ENCODE peak calls at places on chromosomes 13 and 19, in eight cellular contexts. T, L, C, V, J, O, Z and E are unnamed samples. For H3K4me1, the result is how much of the 10 kb centered on the place peaks cover.

GRCh38 chr19:13492128-13492527 is 14.2 kb downstream of the CACNA1A start:
- DNase-seq in Z (no peak), T (no peak), V (no peak), J (no peak), L (no peak), O (no peak), C (no peak), E (no peak)

GRCh38 chr13:99357149-99357596 is 50.0 kb upstream of the GPR183 start:
- DNase-seq in L (no peak), V (no peak), Z (no peak), T (no peak), C (no peak), J (no peak), O (no peak), E (no peak)

GRCh38 chr13:23477096-23477495 is 43.6 kb upstream of the SACS start:
- DNase-seq in J (no peak), C (no peak), O (no peak), T (no peak), L (no peak), Z (no peak), V (no peak), E (no peak)

GRCh38 chr19:9885077-9885552 is 50.0 kb downstream of the PIN1 start:
- DNase-seq in J (no peak), L (no peak), O (peak), V (no peak), Z (no peak), C (no peak), T (no peak), E (no peak)

GRCh38 chr19:34577531-34578101 is 96.1 kb downstream of the WTIP start:
- DNase-seq in T (no peak), O (no peak), Z (no peak), V (no peak), L (no peak), C (no peak), J (no peak), E (no peak)

GRCh38 chr19:16073988-16074387 is 2.3 kb upstream of the TPM4 start:
- DNase-seq in T (no peak), C (peak), L (no peak), O (no peak), V (peak), J (no peak), Z (no peak), E (peak)

GRCh38 chr13:100644328-100644727 is 30.3 kb downstream of the TMTC4 start:
- DNase-seq in J (no peak), L (no peak), Z (no peak), V (no peak), O (no peak), T (no peak), C (no peak), E (no peak)

GRCh38 chr19:19510432-19510831 is 4.9 kb downstream of the TSSK6 start:
- DNase-seq in V (no peak), T (no peak), L (no peak), Z (no peak), J (no peak), C (no peak), O (no peak), E (no peak)

GRCh38 chr19:56942749-56943148 is 102.2 kb upstream of the PEG3 start:
- DNase-seq in L (peak), O (peak), Z (no peak), J (no peak), C (no peak), T (no peak), V (peak), E (peak)

GRCh38 chr19:42130254-42130573 is 2.0 kb downstream of the POU2F2 start:
- DNase-seq in T (no peak), V (no peak), O (no peak), L (no peak), J (no peak), Z (no peak), C (no peak), E (no peak)

GRCh38 chr19:35346193-35347052 is 1.3 kb upstream of the FFAR1 start:
- DNase-seq in T (no peak), V (peak), O (no peak), Z (no peak), J (peak), C (no peak), L (peak), E (no peak)

GRCh38 chr13:86741762-86742285 is 929.3 kb upstream of the SLITRK5 start:
- DNase-seq in Z (no peak), L (no peak), C (no peak), V (no peak), O (no peak), J (no peak), T (no peak), E (no peak)

GRCh38 chr13:37143901-37144300 is 38.4 kb upstream of the CSNK1A1L start:
- DNase-seq in C (no peak), J (no peak), T (no peak), L (no peak), V (no peak), O (no peak), Z (no peak), E (no peak)

GRCh38 chr13:38577048-38577447 is 109.8 kb upstream of the FREM2 start:
- DNase-seq in V (no peak), O (no peak), C (no peak), T (no peak), J (no peak), L (no peak), Z (no peak), E (no peak)

GRCh38 chr13:112837371-112838037 is 131.5 kb upstream of the MCF2L start:
- DNase-seq in L (no peak), J (no peak), C (no peak), Z (no peak), O (no peak), T (no peak), V (peak), E (no peak)

GRCh38 chr13:39377699-39378098 is 225.3 kb downstream of the LHFPL6 start:
- DNase-seq in Z (no peak), J (no peak), C (no peak), V (no peak), T (no peak), L (no peak), O (no peak), E (no peak)

GRCh38 chr19:32812036-32812435 is 57.5 kb downstream of the SLC7A9 start:
- DNase-seq in C (no peak), L (no peak), O (no peak), T (no peak), J (peak), V (no peak), Z (no peak), E (no peak)

GRCh38 chr19:3554254-3555083 is 2.9 kb downstream of the MFSD12 start:
- DNase-seq in T (no peak), C (no peak), V (no peak), J (peak), L (no peak), Z (no peak), O (no peak), E (no peak)

GRCh38 chr13:23467048-23467931 is 33.8 kb upstream of the SACS start:
- DNase-seq in Z (no peak), V (no peak), T (no peak), L (no peak), O (no peak), J (no peak), C (no peak), E (no peak)

GRCh38 chr19:362683-363082 is 18.1 kb upstream of the MIER2 start:
- DNase-seq in C (no peak), O (no peak), Z (no peak), L (no peak), V (peak), J (peak), T (no peak), E (no peak)
- TF ChIP-seq POLR2A in C (no peak), O (no peak), Z (no peak), L (no peak), V (no peak), J (no peak), T (no peak), E (no peak)

GRCh38 chr19:17764348-17764747 is 13.1 kb downstream of the FCHO1 start:
- DNase-seq in V (no peak), C (no peak), L (no peak), J (no peak), Z (no peak), O (no peak), T (no peak), E (no peak)

GRCh38 chr19:17767559-17767958 is 16.3 kb downstream of the FCHO1 start:
- DNase-seq in L (no peak), O (no peak), T (no peak), J (no peak), Z (no peak), C (no peak), V (no peak), E (no peak)

GRCh38 chr19:17765069-17765618 is 13.9 kb downstream of the FCHO1 start:
- DNase-seq in Z (peak), V (peak), O (peak), C (no peak), J (peak), T (no peak), L (peak), E (peak)

GRCh38 chr19:17762505-17763229 is 11.4 kb downstream of the FCHO1 start:
- DNase-seq in C (no peak), Z (peak), T (no peak), O (peak), L (no peak), V (no peak), J (no peak), E (no peak)

DNA sequence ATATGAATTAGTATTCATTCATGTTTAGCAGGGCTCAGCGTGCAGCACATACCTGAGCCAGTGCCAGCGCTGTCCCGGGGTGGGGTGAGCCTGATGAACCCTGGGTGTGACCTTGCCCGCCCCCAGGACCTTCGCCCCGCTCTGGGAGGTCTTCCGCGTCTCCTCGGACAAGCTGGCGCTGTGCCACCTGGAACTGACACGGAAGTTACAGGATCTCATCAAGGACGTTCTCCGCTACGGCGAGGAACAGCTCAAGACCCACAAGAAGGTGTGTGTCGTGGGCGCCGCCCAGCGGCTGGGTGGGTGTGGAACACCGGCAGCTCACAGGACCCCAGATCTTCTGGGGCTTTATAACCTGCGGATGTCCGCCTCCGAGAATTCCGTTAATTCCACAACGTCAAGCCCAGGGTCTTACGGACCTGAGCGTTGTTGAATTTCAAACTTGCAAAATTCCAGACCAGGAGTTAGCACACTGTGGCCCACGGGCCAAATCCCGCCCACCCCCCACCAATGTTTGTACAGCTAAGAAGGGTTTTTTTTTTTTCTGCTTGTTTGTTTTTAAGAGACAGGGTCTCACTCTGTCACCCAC is 15.4 kb downstream of the FCHO1 start:
- DNase-seq in L (peak), C (peak), O (peak), V (peak), T (peak), J (peak), Z (peak), E (peak)
- H3K4me3 ChIP-seq in L (peak), C (no peak), O (no peak), V (no peak), T (peak), J (no peak), Z (peak), E (no peak)

GRCh38 chr13:46596501-46596900 is 43.5 kb downstream of the LRCH1 start:
- DNase-seq in J (no peak), Z (no peak), C (no peak), O (no peak), V (no peak), T (no peak), L (no peak), E (no peak)

GRCh38 chr13:46595136-46595917 is 42.4 kb downstream of the LRCH1 start:
- DNase-seq in J (peak), V (no peak), L (no peak), C (peak), O (no peak), T (no peak), Z (no peak), E (peak)

GRCh38 chr13:46598140-46598819 is 45.3 kb downstream of the LRCH1 start:
- DNase-seq in L (no peak), Z (no peak), T (no peak), J (no peak), V (no peak), C (no peak), O (no peak), E (no peak)

GRCh38 chr13:46593403-46593802 is 40.4 kb downstream of the LRCH1 start:
- DNase-seq in Z (no peak), T (no peak), J (peak), V (no peak), L (no peak), O (no peak), C (no peak), E (no peak)

DNA sequence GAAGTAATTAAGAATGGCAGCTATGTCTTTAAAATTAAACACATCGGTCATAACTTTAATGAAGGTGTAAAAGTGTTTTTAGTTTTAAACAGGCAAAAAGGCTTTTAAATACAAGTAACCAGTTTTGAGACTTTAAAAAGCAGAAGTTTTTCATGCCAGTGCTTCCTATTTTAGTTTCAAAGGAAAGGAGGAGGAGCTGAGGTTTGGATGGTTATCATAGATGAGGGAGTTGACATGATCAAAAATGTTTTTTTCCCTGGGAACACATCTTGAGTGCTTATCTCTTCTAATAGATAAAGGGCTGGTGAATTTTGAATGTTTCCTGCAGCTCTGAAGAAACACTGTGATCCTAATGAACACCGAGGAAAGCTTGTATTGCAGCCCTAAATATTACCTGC is 42.9 kb downstream of the LRCH1 start:
- DNase-seq in L (no peak), V (no peak), T (no peak), O (no peak), Z (no peak), C (no peak), J (no peak), E (no peak)
- H3K4me1 ChIP-seq in L (half or more), V (under half), T (under half), O (under half), Z (under half), C (under half), J (under half), E (under half)

DNA sequence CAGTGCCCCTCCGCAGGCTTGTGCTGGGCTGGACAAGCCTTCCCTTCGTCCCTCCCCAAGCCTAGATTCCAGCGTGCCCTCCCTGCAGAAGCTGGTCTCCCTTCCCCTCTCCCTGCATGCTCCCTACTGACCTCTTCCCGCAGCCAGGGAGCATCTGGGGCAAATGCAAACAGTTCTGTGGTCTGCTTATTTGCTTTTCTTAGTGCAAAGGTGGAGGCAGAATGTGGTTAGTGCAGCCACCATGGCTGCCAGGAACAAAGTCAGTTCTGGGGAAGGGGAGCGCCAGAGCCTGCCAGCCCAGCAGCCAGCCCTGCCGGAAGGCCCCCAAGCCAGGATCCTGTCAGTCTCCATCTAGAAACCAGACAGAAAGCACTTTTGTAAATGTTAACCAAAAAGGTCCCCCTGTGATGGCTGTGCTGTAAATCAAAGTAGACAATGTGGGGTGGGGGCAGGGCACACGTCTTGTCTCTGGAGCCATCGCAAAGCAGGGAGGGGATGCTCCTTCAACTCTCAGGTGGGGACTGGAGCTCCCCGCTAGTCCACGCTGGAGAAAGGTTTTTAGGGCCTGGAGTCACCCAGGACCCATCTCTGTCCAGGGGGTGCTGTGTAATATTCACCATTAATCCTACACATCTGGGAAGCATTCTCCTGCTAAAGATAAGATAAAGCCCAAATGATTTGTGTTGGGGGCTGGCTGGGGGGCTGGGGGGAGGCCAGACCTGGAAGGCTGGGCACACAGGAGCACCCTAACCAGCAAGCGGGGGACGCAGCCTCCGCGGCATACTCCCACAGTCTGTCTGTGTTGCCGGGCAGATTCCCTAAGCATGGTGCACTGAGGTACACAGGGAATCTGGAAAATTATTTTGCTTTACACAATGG is 30.9 kb downstream of the SERP2 start:
- DNase-seq in V (peak), Z (no peak), T (no peak), J (no peak), L (peak), O (no peak), C (peak), E (peak)
- TF ChIP-seq POLR2A in V (no peak), Z (no peak), T (no peak), J (no peak), L (no peak), O (no peak), C (no peak), E (no peak)

DNA sequence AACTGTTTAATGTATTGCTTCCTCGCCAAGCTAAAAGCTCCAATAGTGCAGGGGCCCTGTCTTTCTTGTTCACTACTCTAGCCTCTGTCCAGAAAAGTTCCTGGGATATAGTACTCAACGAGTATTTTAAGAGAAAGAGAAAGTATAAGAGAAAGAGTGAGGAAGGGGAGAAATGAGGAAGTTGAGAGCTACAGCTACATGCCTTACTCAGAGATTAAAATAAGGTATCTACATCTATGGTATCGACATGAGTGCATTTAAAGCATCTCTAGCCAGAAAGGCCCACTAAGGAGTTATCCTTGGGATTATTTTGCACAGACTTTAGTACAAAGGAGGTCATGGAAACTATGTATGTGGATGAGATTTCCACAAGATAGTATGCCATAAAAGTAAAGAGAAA is 28.5 kb downstream of the MYCBP2 start:
- DNase-seq in C (no peak), O (no peak), T (no peak), J (no peak), Z (no peak), L (no peak), V (no peak), E (no peak)
- H3K4me3 ChIP-seq in C (no peak), O (no peak), T (no peak), J (no peak), Z (no peak), L (no peak), V (no peak), E (no peak)

GRCh38 chr19:38274734-38275133 is 10.4 kb downstream of the SPINT2 start:
- DNase-seq in T (no peak), C (peak), V (no peak), O (peak), L (no peak), J (no peak), Z (no peak), E (peak)

GRCh38 chr19:38270587-38271167 is 6.3 kb downstream of the SPINT2 start:
- DNase-seq in C (no peak), V (no peak), Z (peak), L (no peak), J (no peak), T (no peak), O (no peak), E (no peak)

GRCh38 chr19:38277549-38277948 is 13.2 kb downstream of the SPINT2 start:
- DNase-seq in Z (no peak), T (no peak), V (no peak), J (no peak), C (peak), O (no peak), L (no peak), E (no peak)

GRCh38 chr19:38276942-38277517 is 12.7 kb downstream of the SPINT2 start:
- DNase-seq in J (no peak), L (no peak), O (no peak), V (no peak), C (no peak), T (no peak), Z (no peak), E (no peak)

DNA sequence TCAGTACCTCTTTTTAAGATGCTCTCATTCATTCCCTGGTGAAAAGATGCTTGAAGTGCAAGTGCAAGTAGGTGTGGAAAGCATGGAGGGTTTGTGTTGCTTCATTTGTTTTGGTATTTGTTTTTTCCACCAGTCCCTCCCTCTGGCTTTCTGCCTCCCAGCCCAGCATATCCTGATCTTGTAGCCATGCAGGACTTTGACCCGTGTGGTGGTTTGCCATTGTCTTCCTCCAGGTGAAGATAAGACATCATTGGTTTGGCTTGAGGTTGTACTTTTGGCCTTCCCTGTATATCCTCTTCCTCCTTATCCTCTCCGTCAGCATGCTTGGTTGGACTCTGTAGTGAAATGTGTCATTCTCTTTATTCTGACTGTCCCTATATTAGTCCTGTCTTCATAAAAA is 9.1 kb downstream of the SPINT2 start:
- DNase-seq in J (no peak), V (peak), C (no peak), L (peak), T (no peak), O (no peak), Z (no peak), E (no peak)
- H3K4me1 ChIP-seq in J (under half), V (under half), C (under half), L (half or more), T (under half), O (under half), Z (half or more), E (under half)